ENCODE peak calls at places on chromosomes 4 and X, in four cellular contexts. F is K562, D is HL-60, L is GM12878. M is an unnamed sample.

GRCh38 chr4:89583106-89583505 is 253.9 kb downstream of the SNCA start:
- DNase-seq in F (no peak), D (no peak), L (no peak), M (no peak)

GRCh38 chr4:19947349-19947748 is 304.4 kb upstream of the SLIT2 start:
- DNase-seq in F (no peak), D (no peak), L (no peak), M (no peak)

GRCh38 chr4:26020083-26020668 is 106.2 kb downstream of the SMIM20 start:
- DNase-seq in F (peak), D (no peak), L (no peak), M (no peak)

GRCh38 chr4:1323635-1324442 is 23.2 kb upstream of the UVSSA start:
- DNase-seq in F (no peak), D (no peak), L (no peak), M (no peak)

GRCh38 chrX:25166145-25166544 is 150.4 kb upstream of the ARX start:
- DNase-seq in F (no peak), D (no peak), L (no peak), M (no peak)

GRCh38 chrX:68914337-68914989 is 85.6 kb downstream of the EFNB1 start:
- DNase-seq in F (no peak), D (no peak), L (no peak), M (no peak)

GRCh38 chrX:117645639-117646038 is 471.0 kb downstream of the KLHL13 start:
- DNase-seq in F (no peak), D (no peak), L (no peak), M (no peak)

GRCh38 chr4:165217325-165217724 is 10.0 kb downstream of the KLHL2 start:
- DNase-seq in F (no peak), D (no peak), L (no peak), M (no peak)

GRCh38 chrX:23304881-23305280 is 29.8 kb upstream of the PTCHD1 start:
- DNase-seq in F (no peak), D (no peak), L (no peak), M (no peak)

GRCh38 chr4:40976343-40976742 is 226.6 kb downstream of the NSUN7 start:
- DNase-seq in F (peak), D (peak), L (no peak), M (no peak)

GRCh38 chrX:110346681-110347080 is 12.0 kb upstream of the RTL9 start:
- DNase-seq in F (peak), D (no peak), L (no peak), M (no peak)

GRCh38 chrX:72020204-72020603 is 109.6 kb downstream of the NHSL2 start:
- DNase-seq in F (no peak), D (no peak), L (no peak), M (no peak)

GRCh38 chrX:51494409-51494808 is 2.0 kb downstream of the NUDT11 start:
- DNase-seq in F (no peak), D (no peak), L (no peak), M (no peak)

GRCh38 chrX:153775631-153776595 is 4.9 kb upstream of the SRPK3 start:
- DNase-seq in F (peak), D (no peak), L (no peak), M (no peak)

GRCh38 chr4:108111781-108112180 is 57.0 kb downstream of the LEF1 start:
- DNase-seq in F (no peak), D (no peak), L (no peak), M (no peak)

GRCh38 chr4:108115168-108115526 is 53.6 kb downstream of the LEF1 start:
- DNase-seq in F (no peak), D (no peak), L (no peak), M (no peak)

GRCh38 chr4:108110450-108110849 is 58.3 kb downstream of the LEF1 start:
- DNase-seq in F (no peak), D (no peak), L (no peak), M (no peak)

GRCh38 chr4:108114503-108114902 is 54.2 kb downstream of the LEF1 start:
- DNase-seq in F (peak), D (no peak), L (no peak), M (no peak)

DNA sequence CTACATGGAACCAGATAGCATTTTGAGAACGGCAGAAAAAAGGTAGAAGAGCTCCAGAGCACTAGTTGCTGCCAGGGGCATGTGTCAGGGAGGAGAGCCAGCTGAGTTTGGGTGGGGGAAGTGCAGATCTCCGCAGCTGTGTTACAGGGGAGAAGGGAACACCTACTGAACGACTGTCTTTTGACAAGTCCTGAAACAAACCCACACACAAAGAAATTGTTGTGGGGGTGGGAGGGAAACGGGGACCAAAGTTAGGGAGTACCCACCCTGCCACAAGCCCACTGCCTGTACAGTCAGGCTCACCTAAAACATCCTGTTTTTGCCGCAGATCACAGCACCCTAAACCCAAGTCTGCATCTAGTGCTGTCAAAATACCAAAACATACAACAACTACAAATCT is 55.5 kb downstream of the LEF1 start:
- DNase-seq in F (peak), D (no peak), L (no peak), M (no peak)
- TF ChIP-seq SPI1 in F (no peak), D (no peak), L (no peak), M (no peak)

DNA sequence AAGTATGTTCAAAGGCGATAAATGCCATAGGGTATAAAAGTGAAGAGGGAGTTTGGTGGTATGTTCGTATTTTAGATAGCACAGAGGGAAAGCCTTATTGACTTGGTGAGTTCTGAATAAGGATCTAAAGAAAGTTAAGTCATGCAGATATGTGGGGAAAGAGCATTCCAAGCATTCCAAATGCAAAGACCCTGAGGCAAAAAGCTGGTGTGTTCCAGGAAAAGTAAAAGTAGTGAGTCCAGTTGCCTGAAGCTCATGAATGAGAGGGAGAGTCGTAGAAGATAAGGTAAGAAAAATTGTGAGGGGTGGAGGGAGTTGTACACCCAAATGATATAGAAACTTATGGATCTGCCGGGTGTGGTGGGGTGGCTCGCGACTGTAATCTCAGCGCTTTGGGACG is 426.7 kb downstream of the RPA4 start:
- DNase-seq in F (peak), D (no peak), L (no peak), M (no peak)
- TF ChIP-seq POLR2AphosphoS5 in F (no peak), D (no peak), L (no peak), M (no peak)

GRCh38 chr4:98728433-98728832 is 70.0 kb upstream of the TSPAN5 start:
- DNase-seq in F (peak), D (no peak), L (no peak), M (no peak)
- TF ChIP-seq SPI1 in F (no peak), D (no peak), L (no peak), M (no peak)

DNA sequence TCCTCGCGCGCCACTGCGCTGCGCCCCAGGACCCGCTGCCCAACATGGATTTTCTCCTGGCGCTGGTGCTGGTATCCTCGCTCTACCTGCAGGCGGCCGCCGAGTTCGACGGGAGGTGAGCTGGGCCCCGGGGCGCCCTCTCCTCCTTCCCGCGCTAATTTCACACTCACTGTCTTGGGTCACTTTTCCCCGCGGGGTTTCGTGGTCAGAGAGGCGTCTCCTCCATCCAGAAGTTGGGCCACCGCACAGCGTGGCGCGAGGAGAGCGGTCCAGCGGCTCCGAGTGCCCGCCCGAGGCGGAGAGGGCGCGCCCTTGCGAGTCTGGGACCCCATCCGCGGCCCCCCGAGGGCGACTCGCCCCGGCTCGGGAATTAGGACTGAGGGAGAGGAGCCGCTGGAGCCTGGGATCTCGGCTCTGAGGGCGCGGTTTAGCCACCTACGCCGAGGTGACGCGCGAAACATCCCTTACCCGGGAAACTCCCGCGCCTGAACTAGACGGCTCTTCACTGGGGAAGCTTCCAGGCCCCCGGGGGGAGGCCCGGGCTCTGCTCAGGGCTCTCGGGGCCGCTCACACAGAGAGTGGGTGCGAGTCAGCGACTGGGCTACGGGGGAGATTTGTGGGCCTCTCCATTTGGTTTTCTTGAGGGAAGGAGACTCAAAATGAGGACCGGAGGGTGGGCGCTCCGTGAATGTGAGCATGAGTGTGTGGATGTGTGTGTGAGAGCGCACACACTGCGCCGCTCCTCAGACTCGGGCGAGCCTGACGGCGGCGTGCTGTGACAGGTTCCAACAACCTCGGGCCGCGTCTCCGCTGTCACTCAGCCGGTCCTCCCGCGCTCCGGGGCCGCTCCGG is 564 bp downstream of the NPNT start:
- DNase-seq in F (no peak), D (no peak), L (no peak), M (peak)
- TF ChIP-seq POLR2AphosphoS5 in F (no peak), D (no peak), L (no peak), M (no peak)

GRCh38 chr4:58553679-58554078 is 1443.5 kb upstream of the IGFBP7 start:
- DNase-seq in F (no peak), D (no peak), L (no peak), M (no peak)
- TF ChIP-seq SPI1 in F (no peak), D (no peak), L (no peak), M (no peak)

DNA sequence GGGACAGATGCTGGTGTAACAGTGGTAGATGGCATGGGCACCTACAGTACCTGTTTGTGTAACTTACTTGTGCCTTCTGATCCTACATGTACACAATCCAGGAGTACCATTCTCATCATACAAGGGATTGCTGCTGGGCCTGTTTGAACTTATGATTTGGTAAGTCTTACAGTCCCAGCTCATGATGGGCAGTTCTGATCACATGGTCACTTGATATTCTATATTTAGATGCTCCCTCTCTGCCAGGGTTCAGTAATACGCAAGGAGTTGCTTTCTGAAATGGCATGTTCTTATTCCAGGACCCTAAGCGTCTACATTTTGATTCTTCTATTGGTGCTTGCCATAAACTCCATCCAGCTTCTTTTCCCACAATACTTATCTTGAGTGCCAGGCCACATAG is 54.4 kb upstream of the ATP6AP2 start:
- DNase-seq in F (no peak), D (no peak), L (no peak), M (no peak)
- TF ChIP-seq POLR2AphosphoS5 in F (no peak), D (no peak), L (no peak), M (no peak)

M was measured in GM12891.